ENCODE peak calls at places on chromosomes 2 and 18, in ten cellular contexts. V is K562, K is endothelial cell of umbilical vein, N is adrenal gland, B is gastrocnemius medialis, S is body of pancreas, U is A549, O is stomach, X is thyroid gland, H is transverse colon. M is an unnamed sample.

GRCh38 chr2:173866858-173867620 is 98.1 kb downstream of the SP3 start:
- DNase-seq in V (no peak), K (no peak), N (no peak), B (no peak), S (no peak), U (no peak), O (no peak), X (no peak), H (no peak), M (no peak)

GRCh38 chr2:220469201-220469600 is 841.8 kb downstream of the SLC4A3 start:
- DNase-seq in V (no peak), K (no peak), N (no peak), B (no peak), S (no peak), U (peak), O (no peak), X (no peak), H (no peak), M (no peak)

GRCh38 chr2:128271891-128272585 is 46.6 kb downstream of the HS6ST1 start:
- DNase-seq in V (no peak), K (no peak), N (no peak), B (no peak), S (no peak), U (no peak), O (no peak), X (no peak), H (no peak), M (no peak)

GRCh38 chr2:8885449-8886196 is 48.2 kb upstream of the KIDINS220 start:
- DNase-seq in V (no peak), K (no peak), N (no peak), B (no peak), S (no peak), U (no peak), O (no peak), X (no peak), H (no peak), M (no peak)

GRCh38 chr18:3748081-3748480 is 298.1 kb downstream of the TGIF1 start:
- DNase-seq in V (no peak), K (no peak), N (no peak), B (no peak), S (no peak), U (no peak), O (no peak), X (no peak), H (no peak), M (no peak)

GRCh38 chr2:201220102-201220570 is 37.2 kb downstream of the CASP10 start:
- DNase-seq in V (peak), K (peak), N (peak), B (no peak), S (peak), U (no peak), O (peak), X (peak), H (peak), M (no peak)

GRCh38 chr2:190149942-190150341 is 87.4 kb upstream of the MSTN start:
- DNase-seq in V (no peak), K (no peak), N (no peak), B (no peak), S (no peak), U (no peak), O (no peak), X (no peak), H (no peak), M (no peak)

GRCh38 chr2:189407161-189407943 is 33.9 kb upstream of the WDR75 start:
- DNase-seq in V (no peak), K (peak), N (no peak), B (no peak), S (no peak), U (peak), O (no peak), X (no peak), H (no peak), M (no peak)

GRCh38 chr18:57438669-57439616 is 3.8 kb downstream of the ONECUT2 start:
- DNase-seq in V (no peak), K (no peak), N (no peak), B (no peak), S (no peak), U (peak), O (no peak), X (no peak), H (no peak), M (no peak)

GRCh38 chr2:43609304-43609883 is 13.6 kb upstream of the THADA start:
- DNase-seq in V (peak), K (peak), N (peak), B (no peak), S (peak), U (peak), O (no peak), X (peak), H (peak), M (no peak)

GRCh38 chr2:112757265-112757664 is 7.1 kb downstream of the CKAP2L start:
- DNase-seq in V (no peak), K (no peak), N (no peak), B (no peak), S (no peak), U (no peak), O (no peak), X (no peak), H (no peak), M (no peak)

GRCh38 chr2:107001964-107002696 is 116.2 kb upstream of the ST6GAL2 start:
- DNase-seq in V (no peak), K (no peak), N (no peak), B (no peak), S (no peak), U (peak), O (no peak), X (no peak), H (no peak), M (no peak)

GRCh38 chr2:161710131-161710915 is 86.1 kb downstream of the SLC4A10 start:
- DNase-seq in V (no peak), K (no peak), N (no peak), B (no peak), S (no peak), U (no peak), O (no peak), X (no peak), H (no peak), M (no peak)

GRCh38 chr2:23460983-23461382 is 76.0 kb downstream of the KLHL29 start:
- DNase-seq in V (no peak), K (no peak), N (no peak), B (no peak), S (no peak), U (no peak), O (no peak), X (no peak), H (no peak), M (no peak)

GRCh38 chr2:127609031-127609751 is 36.8 kb upstream of the GPR17 start:
- DNase-seq in V (no peak), K (no peak), N (no peak), B (no peak), S (no peak), U (no peak), O (peak), X (no peak), H (no peak), M (no peak)

GRCh38 chr2:150598383-150598782 is 110.9 kb upstream of the RND3 start:
- DNase-seq in V (no peak), K (no peak), N (no peak), B (no peak), S (no peak), U (no peak), O (peak), X (no peak), H (no peak), M (no peak)

GRCh38 chr2:203797363-203798111 is 70.0 kb upstream of the CTLA4 start:
- DNase-seq in V (no peak), K (no peak), N (no peak), B (no peak), S (no peak), U (no peak), O (no peak), X (no peak), H (no peak), M (no peak)

GRCh38 chr2:137935591-137935990 is 28.7 kb upstream of the HNMT start:
- DNase-seq in V (no peak), K (no peak), N (no peak), B (no peak), S (no peak), U (no peak), O (no peak), X (no peak), H (no peak), M (no peak)

GRCh38 chr2:1266311-1266710 is 147.0 kb upstream of the TPO start:
- DNase-seq in V (no peak), K (no peak), N (no peak), B (no peak), S (no peak), U (no peak), O (no peak), X (no peak), H (no peak), M (no peak)

GRCh38 chr2:147232225-147232669 is 612.6 kb upstream of the ACVR2A start:
- DNase-seq in V (no peak), K (no peak), N (no peak), B (peak), S (no peak), U (no peak), O (no peak), X (no peak), H (no peak), M (no peak)

GRCh38 chr2:239370876-239371725 is 29.7 kb downstream of the HDAC4 start:
- DNase-seq in V (no peak), K (no peak), N (no peak), B (no peak), S (no peak), U (no peak), O (no peak), X (no peak), H (no peak), M (no peak)

GRCh38 chr2:23411752-23412431 is 26.9 kb downstream of the KLHL29 start:
- DNase-seq in V (no peak), K (no peak), N (no peak), B (no peak), S (no peak), U (no peak), O (no peak), X (no peak), H (no peak), M (no peak)

GRCh38 chr2:121088251-121089004 is 196.6 kb downstream of the TFCP2L1 start:
- DNase-seq in V (no peak), K (no peak), N (no peak), B (no peak), S (no peak), U (no peak), O (no peak), X (no peak), H (no peak), M (no peak)

GRCh38 chr18:23574611-23575308 is 11.5 kb downstream of the NPC1 start:
- DNase-seq in V (no peak), K (no peak), N (no peak), B (no peak), S (no peak), U (no peak), O (no peak), X (no peak), H (no peak), M (no peak)

GRCh38 chr18:75267643-75268184 is 57.1 kb downstream of the TSHZ1 start:
- DNase-seq in V (no peak), K (peak), N (no peak), B (no peak), S (no peak), U (no peak), O (no peak), X (no peak), H (no peak), M (no peak)

GRCh38 chr2:4246364-4247131 is 543.2 kb downstream of the DCDC2C start:
- DNase-seq in V (no peak), K (no peak), N (no peak), B (no peak), S (no peak), U (no peak), O (no peak), X (peak), H (no peak), M (no peak)

GRCh38 chr2:203685081-203685621 is 21.3 kb upstream of the CD28 start:
- DNase-seq in V (no peak), K (peak), N (peak), B (no peak), S (no peak), U (no peak), O (no peak), X (no peak), H (no peak), M (peak)

GRCh38 chr2:134411279-134411827 is 157.5 kb downstream of the MGAT5 start:
- DNase-seq in V (no peak), K (no peak), N (no peak), B (no peak), S (no peak), U (no peak), O (no peak), X (no peak), H (no peak), M (no peak)

GRCh38 chr2:155145758-155146229 is 447.3 kb downstream of the KCNJ3 start:
- DNase-seq in V (no peak), K (no peak), N (no peak), B (no peak), S (no peak), U (no peak), O (no peak), X (no peak), H (peak), M (no peak)

GRCh38 chr2:955829-956731 is 5.4 kb downstream of the SNTG2 start:
- DNase-seq in V (no peak), K (no peak), N (no peak), B (no peak), S (no peak), U (no peak), O (no peak), X (no peak), H (no peak), M (no peak)

GRCh38 chr2:232203936-232204335 is 174.6 kb upstream of the ALPP start:
- DNase-seq in V (no peak), K (no peak), N (no peak), B (no peak), S (no peak), U (no peak), O (no peak), X (no peak), H (no peak), M (no peak)

GRCh38 chr2:62713837-62714236 is 8.3 kb downstream of the EHBP1 start:
- DNase-seq in V (no peak), K (no peak), N (no peak), B (no peak), S (no peak), U (no peak), O (no peak), X (no peak), H (no peak), M (no peak)

GRCh38 chr2:232857158-232857563 is 12.9 kb upstream of the SNORC start:
- DNase-seq in V (no peak), K (no peak), N (no peak), B (no peak), S (no peak), U (peak), O (no peak), X (no peak), H (no peak), M (no peak)

GRCh38 chr2:118274841-118275510 is 186.7 kb downstream of the INSIG2 start:
- DNase-seq in V (no peak), K (no peak), N (no peak), B (no peak), S (no peak), U (no peak), O (no peak), X (no peak), H (no peak), M (no peak)

DNA sequence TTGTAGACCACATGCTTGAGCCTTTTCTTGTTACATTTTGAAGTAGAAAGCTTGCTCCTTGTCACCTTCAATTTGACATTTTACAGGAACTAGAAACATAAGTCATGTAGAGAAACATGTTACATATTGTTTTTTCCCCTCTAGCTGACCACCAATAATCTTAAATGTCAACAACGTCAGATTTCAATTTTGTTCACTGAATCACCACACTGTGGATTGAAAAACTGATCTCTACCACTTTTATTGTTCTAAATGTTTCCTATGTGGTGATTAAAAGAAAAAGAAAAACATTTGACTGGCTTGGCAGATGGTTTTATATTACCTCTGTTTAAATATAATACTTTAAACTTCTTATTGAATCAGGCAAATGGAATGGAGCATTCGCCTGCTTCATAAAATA is 87.7 kb downstream of the DSEL start:
- DNase-seq in V (no peak), K (peak), N (no peak), B (no peak), S (no peak), U (no peak), O (no peak), X (no peak), H (no peak), M (no peak)
- TF ChIP-seq POLR2A in V (no peak), K (no peak), N (no peak), B (no peak), S (no peak), U (no peak), O (no peak), X (no peak), H (no peak), M (no peak)

DNA sequence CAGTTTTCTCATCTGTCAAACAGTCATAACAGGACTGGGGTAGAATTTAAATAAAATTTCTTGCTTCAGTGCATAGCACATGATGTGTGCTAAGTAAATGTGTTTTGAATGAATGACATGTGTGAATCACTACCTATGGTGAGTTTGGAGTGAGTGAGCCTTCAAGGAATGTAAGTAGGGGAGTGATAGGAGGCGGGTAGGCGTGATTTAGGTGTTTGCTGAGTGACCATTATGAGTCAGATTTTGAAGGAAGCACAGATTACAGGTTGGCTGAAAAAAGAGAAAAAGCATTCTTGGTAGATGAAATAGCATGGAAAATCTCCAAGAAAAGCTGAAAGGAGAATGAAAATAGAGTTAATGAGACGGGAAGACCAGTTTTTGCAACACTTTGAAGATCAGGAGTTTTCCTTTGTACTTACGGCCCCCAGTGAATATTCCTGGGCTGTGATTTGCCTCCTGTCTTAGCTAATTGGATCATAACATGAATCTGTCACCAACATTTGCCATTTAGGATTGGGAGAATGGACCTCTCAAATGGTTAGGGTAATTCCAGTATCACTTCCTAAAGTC is 136.9 kb upstream of the GATA6 start:
- DNase-seq in V (no peak), K (peak), N (peak), B (no peak), S (peak), U (peak), O (peak), X (no peak), H (peak), M (peak)
- TF ChIP-seq POLR2A in V (no peak), K (no peak), N (no peak), B (no peak), S (no peak), U (no peak), O (no peak), X (no peak), H (no peak), M (no peak)

GRCh38 chr2:234827096-234827860 is 124.5 kb upstream of the SH3BP4 start:
- DNase-seq in V (no peak), K (no peak), N (no peak), B (no peak), S (no peak), U (no peak), O (no peak), X (no peak), H (no peak), M (no peak)
- TF ChIP-seq POLR2A in V (no peak), K (no peak), N (no peak), B (no peak), S (no peak), U (no peak), O (no peak), X (no peak), H (no peak), M (no peak)

DNA sequence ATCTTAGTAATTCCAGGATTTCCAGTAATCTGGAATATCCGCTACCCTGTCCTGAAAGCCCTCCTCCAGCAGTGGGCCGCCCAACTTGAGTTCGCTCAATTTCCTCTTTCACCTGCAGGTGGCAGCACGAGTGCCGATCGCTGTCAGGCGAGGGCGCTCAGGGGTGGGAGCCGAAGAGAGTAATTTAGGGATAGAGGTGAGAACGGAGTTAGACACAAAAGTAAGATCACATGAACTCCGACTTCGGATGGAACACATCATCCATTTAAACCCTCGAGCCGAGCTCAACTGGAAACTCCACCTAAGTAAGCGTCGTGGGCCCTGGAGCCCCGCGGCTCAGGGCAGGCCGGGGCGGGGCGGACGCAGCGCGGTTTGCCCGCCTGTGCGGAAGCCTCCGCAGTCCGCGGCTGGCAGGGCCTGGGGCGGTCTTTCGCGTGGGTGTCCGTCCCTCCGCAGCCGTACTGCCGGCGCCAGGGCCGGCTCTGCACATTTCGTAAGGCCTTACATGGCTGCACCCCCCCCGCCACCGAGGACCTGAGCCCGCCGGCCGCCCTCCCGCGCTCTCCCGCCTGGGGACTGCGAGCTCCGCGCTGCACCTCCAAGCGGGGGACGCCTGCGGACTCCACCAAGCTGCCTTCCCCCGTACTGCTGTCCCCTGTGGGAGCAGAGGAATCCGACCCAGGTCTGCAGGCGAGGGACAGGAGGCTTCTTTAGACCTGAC is 61.2 kb downstream of the SEMA4F start:
- DNase-seq in V (peak), K (peak), N (peak), B (peak), S (peak), U (peak), O (peak), X (peak), H (peak), M (peak)
- TF ChIP-seq POLR2A in V (no peak), K (no peak), N (no peak), B (peak), S (no peak), U (no peak), O (no peak), X (no peak), H (no peak), M (no peak)

GRCh38 chr2:20448246-20449046 is 1.6 kb downstream of the RHOB start:
- DNase-seq in V (no peak), K (no peak), N (peak), B (no peak), S (no peak), U (peak), O (peak), X (peak), H (no peak), M (no peak)
- TF ChIP-seq POLR2A in V (no peak), K (peak), N (peak), B (no peak), S (peak), U (no peak), O (no peak), X (peak), H (peak), M (no peak)

DNA sequence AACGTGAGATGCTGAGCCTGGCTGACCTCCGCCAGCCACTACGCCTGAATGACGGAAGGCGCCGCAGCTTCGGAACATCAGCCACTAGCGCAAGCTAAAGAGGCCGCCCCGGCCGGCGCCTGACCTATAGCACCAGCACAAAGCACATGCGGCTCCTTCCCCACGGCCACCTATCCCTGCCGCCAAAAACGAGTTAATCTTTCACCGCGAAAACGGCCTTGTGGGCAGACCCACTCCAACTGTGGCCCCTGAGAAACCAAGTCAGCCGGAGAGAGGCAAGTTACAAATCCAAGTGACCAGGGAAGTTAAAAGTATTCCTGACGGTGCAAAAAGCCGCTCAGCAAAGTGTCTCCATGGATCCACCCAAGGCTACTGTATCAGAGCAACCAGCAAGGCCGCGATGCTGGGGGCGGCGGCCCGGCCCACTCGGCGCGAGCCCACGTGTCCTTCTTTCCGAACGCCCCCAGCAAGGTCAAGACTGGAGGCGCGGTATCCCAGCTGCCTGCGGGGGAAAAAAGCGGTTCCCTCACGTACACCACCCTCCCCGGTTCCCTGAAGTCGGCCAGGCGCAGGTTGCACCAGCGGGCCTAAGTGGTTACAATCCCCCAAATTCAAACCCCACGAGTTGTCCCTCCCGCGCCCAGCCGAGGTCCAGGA is 575 bp downstream of the HSPD1 start:
- DNase-seq in V (peak), K (peak), N (peak), B (peak), S (peak), U (peak), O (peak), X (peak), H (peak), M (no peak)
- TF ChIP-seq POLR2A in V (no peak), K (no peak), N (peak), B (no peak), S (no peak), U (no peak), O (no peak), X (peak), H (peak), M (no peak)